ENCODE peak calls at places on chromosomes 11 and 22, in five cellular contexts. One of them, this sample, is unnamed.

GRCh38 chr11:15969281-15969680 is 387.1 kb downstream of the SOX6 start:
- DNase-seq in NB4: peak
- DNase-seq in activated CD8-positive, alpha-beta memory T cell treated with anti-CD3 and anti-CD28 coated beads, Interleukin-2, amount 50 U/mL, for 48 hours: no peak
- DNase-seq in IMR-90: peak
- DNase-seq in foreskin fibroblast: peak
- DNase-seq in this sample: no peak

GRCh38 chr11:66037327-66037726 is 11.0 kb upstream of the CATSPER1 start:
- DNase-seq in NB4: no peak
- DNase-seq in activated CD8-positive, alpha-beta memory T cell treated with anti-CD3 and anti-CD28 coated beads, Interleukin-2, amount 50 U/mL, for 48 hours: no peak
- DNase-seq in IMR-90: no peak
- DNase-seq in foreskin fibroblast: no peak
- DNase-seq in this sample: no peak

GRCh38 chr22:48517039-48518030 is 1310.3 kb downstream of the BRD1 start:
- DNase-seq in NB4: no peak
- DNase-seq in activated CD8-positive, alpha-beta memory T cell treated with anti-CD3 and anti-CD28 coated beads, Interleukin-2, amount 50 U/mL, for 48 hours: no peak
- DNase-seq in IMR-90: no peak
- DNase-seq in foreskin fibroblast: no peak
- DNase-seq in this sample: no peak

GRCh38 chr11:105642870-105643269 is 33.0 kb downstream of the GRIA4 start:
- DNase-seq in NB4: no peak
- DNase-seq in activated CD8-positive, alpha-beta memory T cell treated with anti-CD3 and anti-CD28 coated beads, Interleukin-2, amount 50 U/mL, for 48 hours: no peak
- DNase-seq in IMR-90: no peak
- DNase-seq in foreskin fibroblast: no peak
- DNase-seq in this sample: no peak

GRCh38 chr22:20585640-20586402 is 78.4 kb downstream of the MED15 start:
- DNase-seq in NB4: no peak
- DNase-seq in activated CD8-positive, alpha-beta memory T cell treated with anti-CD3 and anti-CD28 coated beads, Interleukin-2, amount 50 U/mL, for 48 hours: no peak
- DNase-seq in IMR-90: no peak
- DNase-seq in foreskin fibroblast: no peak
- DNase-seq in this sample: no peak

GRCh38 chr11:9571766-9572120 is 1.7 kb upstream of the WEE1 start:
- DNase-seq in NB4: no peak
- DNase-seq in activated CD8-positive, alpha-beta memory T cell treated with anti-CD3 and anti-CD28 coated beads, Interleukin-2, amount 50 U/mL, for 48 hours: no peak
- DNase-seq in IMR-90: no peak
- DNase-seq in foreskin fibroblast: peak
- DNase-seq in this sample: no peak

GRCh38 chr11:113351490-113351889 is 36.1 kb upstream of the ANKK1 start:
- DNase-seq in NB4: no peak
- DNase-seq in activated CD8-positive, alpha-beta memory T cell treated with anti-CD3 and anti-CD28 coated beads, Interleukin-2, amount 50 U/mL, for 48 hours: no peak
- DNase-seq in IMR-90: no peak
- DNase-seq in foreskin fibroblast: no peak
- DNase-seq in this sample: no peak

GRCh38 chr11:64053699-64054098 is 18.0 kb downstream of the FLRT1 start:
- DNase-seq in NB4: no peak
- DNase-seq in activated CD8-positive, alpha-beta memory T cell treated with anti-CD3 and anti-CD28 coated beads, Interleukin-2, amount 50 U/mL, for 48 hours: no peak
- DNase-seq in IMR-90: peak
- DNase-seq in foreskin fibroblast: no peak
- DNase-seq in this sample: no peak

GRCh38 chr22:26986051-26986881 is 328.9 kb downstream of the MIAT start:
- DNase-seq in NB4: no peak
- DNase-seq in activated CD8-positive, alpha-beta memory T cell treated with anti-CD3 and anti-CD28 coated beads, Interleukin-2, amount 50 U/mL, for 48 hours: no peak
- DNase-seq in IMR-90: no peak
- DNase-seq in foreskin fibroblast: no peak
- DNase-seq in this sample: no peak

GRCh38 chr11:82722236-82722635 is 11.4 kb downstream of the FAM181B start:
- DNase-seq in NB4: no peak
- DNase-seq in activated CD8-positive, alpha-beta memory T cell treated with anti-CD3 and anti-CD28 coated beads, Interleukin-2, amount 50 U/mL, for 48 hours: no peak
- DNase-seq in IMR-90: no peak
- DNase-seq in foreskin fibroblast: peak
- DNase-seq in this sample: no peak

GRCh38 chr22:48636746-48637145 is 1190.9 kb downstream of the BRD1 start:
- DNase-seq in NB4: no peak
- DNase-seq in activated CD8-positive, alpha-beta memory T cell treated with anti-CD3 and anti-CD28 coated beads, Interleukin-2, amount 50 U/mL, for 48 hours: no peak
- DNase-seq in IMR-90: no peak
- DNase-seq in foreskin fibroblast: no peak
- DNase-seq in this sample: no peak

GRCh38 chr11:10450451-10451398 is 4.3 kb upstream of the AMPD3 start:
- DNase-seq in NB4: peak
- DNase-seq in activated CD8-positive, alpha-beta memory T cell treated with anti-CD3 and anti-CD28 coated beads, Interleukin-2, amount 50 U/mL, for 48 hours: peak
- DNase-seq in IMR-90: no peak
- DNase-seq in foreskin fibroblast: peak
- DNase-seq in this sample: no peak

GRCh38 chr22:19092725-19093124 is 29.5 kb downstream of the DGCR2 start:
- DNase-seq in NB4: no peak
- DNase-seq in activated CD8-positive, alpha-beta memory T cell treated with anti-CD3 and anti-CD28 coated beads, Interleukin-2, amount 50 U/mL, for 48 hours: no peak
- DNase-seq in IMR-90: no peak
- DNase-seq in foreskin fibroblast: no peak
- DNase-seq in this sample: no peak

GRCh38 chr11:1199689-1200610 is 22.9 kb upstream of the MUC5B start:
- DNase-seq in NB4: no peak
- DNase-seq in activated CD8-positive, alpha-beta memory T cell treated with anti-CD3 and anti-CD28 coated beads, Interleukin-2, amount 50 U/mL, for 48 hours: no peak
- DNase-seq in IMR-90: no peak
- DNase-seq in foreskin fibroblast: no peak
- DNase-seq in this sample: no peak

GRCh38 chr11:57446055-57446454 is 14.3 kb upstream of the RTN4RL2 start:
- DNase-seq in NB4: no peak
- DNase-seq in activated CD8-positive, alpha-beta memory T cell treated with anti-CD3 and anti-CD28 coated beads, Interleukin-2, amount 50 U/mL, for 48 hours: no peak
- DNase-seq in IMR-90: no peak
- DNase-seq in foreskin fibroblast: no peak
- DNase-seq in this sample: no peak

GRCh38 chr11:69301491-69302401 is 7.8 kb downstream of the MYEOV start:
- DNase-seq in NB4: peak
- DNase-seq in activated CD8-positive, alpha-beta memory T cell treated with anti-CD3 and anti-CD28 coated beads, Interleukin-2, amount 50 U/mL, for 48 hours: no peak
- DNase-seq in IMR-90: peak
- DNase-seq in foreskin fibroblast: peak
- DNase-seq in this sample: no peak

GRCh38 chr11:64538501-64538951 is 52.5 kb upstream of the SLC22A12 start:
- DNase-seq in NB4: peak
- DNase-seq in activated CD8-positive, alpha-beta memory T cell treated with anti-CD3 and anti-CD28 coated beads, Interleukin-2, amount 50 U/mL, for 48 hours: no peak
- DNase-seq in IMR-90: no peak
- DNase-seq in foreskin fibroblast: no peak
- DNase-seq in this sample: no peak

GRCh38 chr11:10385696-10386095 is 69.4 kb upstream of the AMPD3 start:
- DNase-seq in NB4: no peak
- DNase-seq in activated CD8-positive, alpha-beta memory T cell treated with anti-CD3 and anti-CD28 coated beads, Interleukin-2, amount 50 U/mL, for 48 hours: no peak
- DNase-seq in IMR-90: peak
- DNase-seq in foreskin fibroblast: peak
- DNase-seq in this sample: no peak

GRCh38 chr11:986270-986951 is 50.1 kb downstream of the MUC6 start:
- DNase-seq in NB4: no peak
- DNase-seq in activated CD8-positive, alpha-beta memory T cell treated with anti-CD3 and anti-CD28 coated beads, Interleukin-2, amount 50 U/mL, for 48 hours: no peak
- DNase-seq in IMR-90: no peak
- DNase-seq in foreskin fibroblast: no peak
- DNase-seq in this sample: no peak

GRCh38 chr11:118634435-118635236 is 27.2 kb downstream of the PHLDB1 start:
- DNase-seq in NB4: no peak
- DNase-seq in activated CD8-positive, alpha-beta memory T cell treated with anti-CD3 and anti-CD28 coated beads, Interleukin-2, amount 50 U/mL, for 48 hours: no peak
- DNase-seq in IMR-90: peak
- DNase-seq in foreskin fibroblast: peak
- DNase-seq in this sample: no peak

GRCh38 chr11:69841170-69841858 is 22.1 kb upstream of the FGF3 start:
- DNase-seq in NB4: no peak
- DNase-seq in activated CD8-positive, alpha-beta memory T cell treated with anti-CD3 and anti-CD28 coated beads, Interleukin-2, amount 50 U/mL, for 48 hours: no peak
- DNase-seq in IMR-90: no peak
- DNase-seq in foreskin fibroblast: no peak
- DNase-seq in this sample: no peak

GRCh38 chr11:37946155-37946766 is 1348.2 kb upstream of the RAG2 start:
- DNase-seq in NB4: peak
- DNase-seq in activated CD8-positive, alpha-beta memory T cell treated with anti-CD3 and anti-CD28 coated beads, Interleukin-2, amount 50 U/mL, for 48 hours: no peak
- DNase-seq in IMR-90: peak
- DNase-seq in foreskin fibroblast: peak
- DNase-seq in this sample: no peak

GRCh38 chr11:46616551-46617450 is at the start of gene HARBI1:
- DNase-seq in NB4: peak
- DNase-seq in activated CD8-positive, alpha-beta memory T cell treated with anti-CD3 and anti-CD28 coated beads, Interleukin-2, amount 50 U/mL, for 48 hours: peak
- DNase-seq in IMR-90: peak
- DNase-seq in foreskin fibroblast: peak
- DNase-seq in this sample: peak

This sample was measured in effector memory CD4-positive, alpha-beta T cell.